ENCODE peak calls at places on chromosomes 16 and 17, in nine cellular contexts. Y is OCI-LY7, I is neural progenitor cell, W is body of pancreas, M is left ventricle myocardium inferior, E is heart left ventricle, N is lower lobe of right lung, B is right atrium auricular region, L is A549. X is an unnamed sample.

GRCh38 chr17:75844530-75845057 is 390 bp upstream of the UNC13D start:
- DNase-seq in N (peak; percentile 87), E (no peak), W (peak; percentile 91), I (no peak), L (peak; percentile 75), B (no peak), M (no peak), Y (no peak), X (peak; percentile 90)

GRCh38 chr16:11446566-11447119 is 101.4 kb downstream of the RMI2 start:
- DNase-seq in W (no peak), Y (no peak), E (no peak), B (no peak), L (no peak), M (no peak), N (no peak), I (no peak), X (no peak)

GRCh38 chr17:70608193-70608592 is 438.9 kb downstream of the KCNJ2 start:
- DNase-seq in W (no peak), Y (no peak), N (no peak), L (no peak), M (no peak), E (no peak), I (no peak), B (no peak), X (no peak)

GRCh38 chr16:80924372-80924978 is 82.2 kb downstream of the CMC2 start:
- DNase-seq in E (peak; percentile 68), M (peak; percentile 36), W (peak; percentile 65), L (peak; percentile 43), B (no peak), I (peak; percentile 80), N (no peak), Y (peak; percentile 12), X (peak; percentile 45)

GRCh38 chr17:28949185-28950016 is 1.9 kb downstream of the PHF12 start:
- DNase-seq in E (peak; percentile 84), L (peak; percentile 48), Y (peak; percentile 55), B (no peak), M (peak; percentile 73), N (peak; percentile 77), W (peak; percentile 68), I (peak; percentile 86), X (peak; percentile 72)

GRCh38 chr16:4767872-4768548 is 1.0 kb upstream of the ZNF500 start:
- DNase-seq in M (no peak), I (no peak), B (no peak), N (no peak), W (peak; percentile 29), Y (peak; percentile 41), L (no peak), E (no peak), X (no peak)

GRCh38 chr16:21274172-21274726 is 3.8 kb downstream of the CRYM start:
- DNase-seq in L (no peak), Y (no peak), E (no peak), N (no peak), B (no peak), M (no peak), I (no peak), W (no peak), X (no peak)

GRCh38 chr17:39229274-39229913 is 3.6 kb upstream of the STAC2 start:
- DNase-seq in M (no peak), L (no peak), B (no peak), W (no peak), N (no peak), I (no peak), Y (no peak), E (peak; percentile 53), X (no peak)

GRCh38 chr17:74712756-74713155 is at the start of gene CD300LF:
- DNase-seq in W (peak; percentile 14), E (peak; percentile 69), N (peak; percentile 76), L (no peak), B (no peak), M (peak; percentile 44), I (no peak), Y (no peak), X (no peak)

GRCh38 chr17:59572301-59572924 is 7.0 kb downstream of the DHX40 start:
- DNase-seq in L (no peak), N (no peak), W (no peak), B (no peak), E (no peak), Y (no peak), M (no peak), I (no peak), X (no peak)
- H3K4me1 ChIP-seq in L (no peaks in the 10 kb centered on the region), N (no peaks in the 10 kb centered on the region), W (no peaks in the 10 kb centered on the region), B (no peaks in the 10 kb centered on the region), E (no peaks in the 10 kb centered on the region), Y (no peaks in the 10 kb centered on the region), M (no peaks in the 10 kb centered on the region), I (no peaks in the 10 kb centered on the region), X (no peaks in the 10 kb centered on the region)

GRCh38 chr17:27539794-27540193 is 83.5 kb downstream of the KSR1 start:
- DNase-seq in W (no peak), M (no peak), B (no peak), I (no peak), N (no peak), L (no peak), E (no peak), Y (no peak), X (no peak)

GRCh38 chr17:27541326-27542023 is 85.2 kb downstream of the KSR1 start:
- DNase-seq in L (no peak), I (no peak), Y (no peak), W (no peak), B (no peak), E (no peak), N (no peak), M (no peak), X (no peak)

GRCh38 chr17:27538156-27538955 is 82.1 kb downstream of the KSR1 start:
- DNase-seq in B (no peak), L (no peak), I (no peak), W (no peak), Y (no peak), N (no peak), E (no peak), M (no peak), X (no peak)

GRCh38 chr17:27539152-27539551 is 82.9 kb downstream of the KSR1 start:
- DNase-seq in N (no peak), W (peak; percentile 68), B (no peak), E (no peak), L (no peak), Y (no peak), M (no peak), I (no peak), X (no peak)

DNA sequence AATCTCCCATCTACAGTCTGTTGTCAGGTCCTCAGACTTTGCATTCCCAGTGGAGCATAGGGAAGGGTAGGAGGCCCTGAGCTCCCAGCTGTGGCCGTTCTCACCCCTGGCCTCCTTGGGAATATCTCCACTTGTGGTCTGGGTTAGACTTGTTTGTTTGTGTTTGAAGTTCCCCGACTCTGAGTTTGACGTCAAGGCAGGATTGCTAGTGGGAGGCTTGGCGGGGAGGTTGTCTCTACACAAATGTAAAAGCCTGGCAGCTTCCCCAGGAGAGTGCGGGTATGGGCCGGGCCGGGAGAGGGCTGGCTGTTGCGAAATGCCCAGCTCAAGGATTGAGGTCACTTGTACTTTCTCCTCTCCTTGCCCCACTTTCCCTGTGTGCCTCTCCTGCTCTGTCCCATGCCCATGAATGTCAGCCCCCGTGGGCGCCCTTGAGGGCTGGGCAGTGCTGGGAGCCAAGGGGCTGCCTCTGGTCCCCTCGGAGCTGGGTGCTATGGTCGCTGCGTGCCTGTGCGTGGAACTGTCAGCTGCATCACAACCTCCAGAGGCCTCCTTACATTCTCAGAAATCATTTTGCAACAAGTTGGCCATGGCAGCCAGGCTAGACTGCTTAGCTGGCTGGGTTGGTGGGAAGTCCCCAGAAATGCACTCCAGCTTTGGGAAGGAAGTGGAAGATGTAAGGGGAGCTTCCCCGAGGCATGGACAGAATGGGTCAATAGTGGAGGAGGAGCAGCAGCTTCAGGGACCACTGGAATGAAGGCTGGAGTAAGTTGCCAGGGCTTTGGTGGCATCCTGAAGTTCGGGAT is 84.3 kb downstream of the KSR1 start:
- DNase-seq in W (peak; percentile 98), N (peak; percentile 94), M (peak; percentile 76), I (no peak), L (peak; percentile 81), B (peak; percentile 97), Y (no peak), E (peak; percentile 82), X (peak; percentile 74)
- H3K4me3 ChIP-seq in W (no peak overlapping the region), N (no peak overlapping the region), M (no peak overlapping the region), I (no peak overlapping the region), L (peak overlapping the region; percentile 18), B (no peak overlapping the region), Y (no peak overlapping the region), E (no peak overlapping the region), X (no peak overlapping the region)

DNA sequence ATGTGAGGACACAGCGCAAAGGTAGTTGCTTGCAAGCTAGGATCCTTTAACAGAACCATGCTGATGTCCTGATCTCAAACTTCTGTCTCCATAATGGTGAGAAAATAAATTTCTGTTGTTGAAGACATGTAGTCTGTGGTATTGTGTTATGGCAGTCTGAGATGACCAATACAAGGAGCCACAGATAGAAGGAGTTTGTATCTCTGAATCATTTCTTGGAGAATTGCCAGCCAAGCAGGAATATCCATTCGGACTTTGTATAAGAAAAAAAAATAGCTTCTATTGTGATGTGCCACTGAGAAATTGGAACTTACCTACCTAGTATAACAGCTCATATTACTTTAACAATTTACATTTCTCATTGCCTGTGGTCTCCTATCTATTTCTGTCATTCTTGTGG is 447.6 kb upstream of the CA10 start:
- DNase-seq in L (no peak), I (no peak), B (no peak), M (no peak), Y (no peak), E (no peak), N (no peak), W (no peak), X (no peak)
- H3K9me3 ChIP-seq in L (no peaks in the 10 kb centered on the region), I (no peaks in the 10 kb centered on the region), B (no peaks in the 10 kb centered on the region), M (no peaks in the 10 kb centered on the region), Y (no peaks in the 10 kb centered on the region), E (no peaks in the 10 kb centered on the region), N (no peaks in the 10 kb centered on the region), W (no peaks in the 10 kb centered on the region), X (no peaks in the 10 kb centered on the region)

DNA sequence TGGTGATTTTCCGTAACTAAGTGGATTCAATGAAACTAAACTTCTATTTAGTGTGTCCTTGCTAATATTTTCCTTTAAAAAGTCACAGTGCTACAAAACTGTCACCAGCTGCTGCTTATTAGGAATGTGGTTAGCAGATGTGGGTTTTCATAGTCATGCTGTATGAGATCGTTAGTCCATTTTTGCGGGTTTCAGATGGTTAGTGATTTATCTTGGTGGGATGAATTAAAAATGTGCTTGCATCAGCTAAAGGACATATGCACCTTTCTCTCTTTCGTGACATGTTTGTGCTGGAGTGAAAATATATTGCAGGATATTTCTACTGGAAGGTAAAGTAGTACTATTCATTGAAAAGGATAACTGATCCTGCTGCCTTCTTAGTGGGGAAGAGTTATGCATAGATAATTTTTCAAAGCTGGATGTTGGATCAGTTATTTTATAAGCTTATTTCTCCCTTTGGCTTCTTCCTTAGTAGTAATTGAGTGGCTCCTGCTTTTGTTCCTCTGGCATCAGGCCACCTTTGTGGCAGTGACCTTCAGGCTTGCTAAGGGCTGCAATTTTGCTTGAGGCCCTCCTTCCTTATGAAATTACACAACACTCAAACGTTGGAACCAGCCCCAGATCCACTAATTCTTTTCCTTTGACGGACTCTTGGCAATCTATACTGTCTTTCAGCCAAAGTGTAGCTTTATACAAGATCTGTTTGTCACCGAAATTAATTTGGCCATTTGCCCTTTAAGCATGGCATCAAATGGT is 7.5 kb upstream of the SNTB2 start:
- DNase-seq in Y (no peak), I (no peak), W (peak; percentile 94), E (no peak), M (peak; percentile 68), L (no peak), N (peak; percentile 65), B (peak; percentile 84), X (peak; percentile 70)
- H3K4me1 ChIP-seq in Y (no peaks in the 10 kb centered on the region), I (no peaks in the 10 kb centered on the region), W (peaks cover 28% of the 10 kb centered on the region), E (peaks cover 12% of the 10 kb centered on the region), M (peaks cover 19% of the 10 kb centered on the region), L (peaks cover 24% of the 10 kb centered on the region), N (peaks cover 33% of the 10 kb centered on the region), B (peaks cover 16% of the 10 kb centered on the region), X (no peaks in the 10 kb centered on the region)

X was measured in small intestine.